ENCODE peak calls at places on chromosome 21, in five cellular contexts. One of them, this sample, is unnamed.

GRCh38 chr21:44331650-44332306 is 7.4 kb downstream of the CFAP410 start:
- DNase-seq in glomerular endothelial cell: no peak
- DNase-seq in COLO829: no peak
- DNase-seq in posterior vena cava: no peak
- DNase-seq in ecto neural progenitor cell: no peak
- DNase-seq in this sample: peak; percentile 45

GRCh38 chr21:28127390-28127789 is 865.3 kb downstream of the LTN1 start:
- DNase-seq in COLO829: no peak
- DNase-seq in posterior vena cava: no peak
- DNase-seq in ecto neural progenitor cell: no peak
- DNase-seq in glomerular endothelial cell: no peak
- DNase-seq in this sample: peak; percentile 80

GRCh38 chr21:41894922-41895557 is 15.9 kb upstream of the PRDM15 start:
- DNase-seq in posterior vena cava: peak; percentile 37
- DNase-seq in COLO829: no peak
- DNase-seq in ecto neural progenitor cell: no peak
- DNase-seq in glomerular endothelial cell: no peak
- DNase-seq in this sample: peak; percentile 80

GRCh38 chr21:19275065-19275464 is 871.5 kb upstream of the TMPRSS15 start:
- DNase-seq in COLO829: no peak
- DNase-seq in ecto neural progenitor cell: no peak
- DNase-seq in glomerular endothelial cell: no peak
- DNase-seq in posterior vena cava: no peak
- DNase-seq in this sample: no peak

GRCh38 chr21:42991992-42992740 is 17.8 kb downstream of the PKNOX1 start:
- DNase-seq in ecto neural progenitor cell: no peak
- DNase-seq in posterior vena cava: peak; percentile 79
- DNase-seq in glomerular endothelial cell: peak; percentile 57
- DNase-seq in COLO829: no peak
- DNase-seq in this sample: peak; percentile 98

GRCh38 chr21:39137248-39138186 is 45.7 kb downstream of the PSMG1 start:
- DNase-seq in COLO829: peak; percentile 84
- DNase-seq in posterior vena cava: no peak
- DNase-seq in ecto neural progenitor cell: peak; percentile 59
- DNase-seq in glomerular endothelial cell: no peak
- DNase-seq in this sample: peak; percentile 80

GRCh38 chr21:35225573-35225972 is 176.5 kb upstream of the RUNX1 start:
- DNase-seq in posterior vena cava: no peak
- DNase-seq in ecto neural progenitor cell: no peak
- DNase-seq in glomerular endothelial cell: no peak
- DNase-seq in COLO829: no peak
- DNase-seq in this sample: no peak

GRCh38 chr21:31218830-31219608 is 125.0 kb downstream of the TIAM1 start:
- DNase-seq in glomerular endothelial cell: no peak
- DNase-seq in ecto neural progenitor cell: no peak
- DNase-seq in posterior vena cava: peak; percentile 86
- DNase-seq in COLO829: no peak
- DNase-seq in this sample: peak; percentile 32

GRCh38 chr21:14076143-14076806 is 134.5 kb downstream of the LIPI start:
- DNase-seq in glomerular endothelial cell: no peak
- DNase-seq in ecto neural progenitor cell: no peak
- DNase-seq in posterior vena cava: peak; percentile 75
- DNase-seq in COLO829: no peak
- DNase-seq in this sample: no peak

GRCh38 chr21:43744725-43745124 is 25.8 kb downstream of the PDXK start:
- DNase-seq in posterior vena cava: no peak
- DNase-seq in glomerular endothelial cell: no peak
- DNase-seq in COLO829: no peak
- DNase-seq in ecto neural progenitor cell: no peak
- DNase-seq in this sample: no peak

GRCh38 chr21:45139473-45139872 is 65.1 kb downstream of the ADARB1 start:
- DNase-seq in posterior vena cava: peak; percentile 64
- DNase-seq in ecto neural progenitor cell: no peak
- DNase-seq in glomerular endothelial cell: no peak
- DNase-seq in COLO829: no peak
- DNase-seq in this sample: no peak

GRCh38 chr21:39531777-39532333 is 80.1 kb downstream of the SH3BGR start:
- DNase-seq in glomerular endothelial cell: no peak
- DNase-seq in posterior vena cava: no peak
- DNase-seq in COLO829: peak; percentile 23
- DNase-seq in ecto neural progenitor cell: no peak
- DNase-seq in this sample: no peak

GRCh38 chr21:45937721-45938452 is 43.7 kb upstream of the COL6A1 start:
- DNase-seq in COLO829: no peak
- DNase-seq in glomerular endothelial cell: no peak
- DNase-seq in posterior vena cava: no peak
- DNase-seq in ecto neural progenitor cell: no peak
- DNase-seq in this sample: no peak

GRCh38 chr21:37202221-37202805 is 64.8 kb downstream of the VPS26C start:
- DNase-seq in glomerular endothelial cell: no peak
- DNase-seq in ecto neural progenitor cell: no peak
- DNase-seq in posterior vena cava: no peak
- DNase-seq in COLO829: peak; percentile 74
- DNase-seq in this sample: no peak